ENCODE peak calls at places on chromosomes 3 and 15, in five cellular contexts. C is uterus, M is H9, I is tibial nerve, R is psoas muscle. U is an unnamed sample.

GRCh38 chr3:140748903-140749302 is 71.0 kb downstream of the TRIM42 start:
- DNase-seq in I (no peak), C (peak; percentile 38), R (no peak), M (no peak), U (no peak)

GRCh38 chr15:74832826-74833225 is 6.4 kb downstream of the CPLX3 start:
- DNase-seq in I (no peak), M (no peak), R (no peak), C (no peak), U (no peak)

GRCh38 chr3:166190360-166190759 is 353.1 kb upstream of the BCHE start:
- DNase-seq in M (no peak), C (no peak), R (no peak), I (no peak), U (no peak)

GRCh38 chr3:2661078-2661477 is 449.1 kb downstream of the IL5RA start:
- DNase-seq in C (no peak), M (no peak), I (no peak), R (no peak), U (no peak)

GRCh38 chr3:147153830-147154539 is 252.4 kb downstream of the ZIC4 start:
- DNase-seq in R (no peak), C (no peak), I (no peak), M (no peak), U (no peak)

GRCh38 chr15:48177383-48177874 is 666 bp downstream of the MYEF2 start:
- DNase-seq in C (no peak), I (no peak), R (no peak), M (no peak), U (no peak)

GRCh38 chr3:189937302-189938255 is 183.1 kb downstream of the P3H2 start:
- DNase-seq in I (no peak), M (no peak), C (no peak), R (no peak), U (no peak)

GRCh38 chr3:42159706-42160472 is 68.7 kb downstream of the TRAK1 start:
- DNase-seq in C (no peak), R (peak; percentile 37), I (no peak), M (peak; percentile 97), U (peak; percentile 42)

GRCh38 chr15:60908888-60909287 is 320.2 kb downstream of the RORA start:
- DNase-seq in R (no peak), M (no peak), C (no peak), I (no peak), U (no peak)

GRCh38 chr3:194755689-194756459 is 70.2 kb downstream of the FAM43A start:
- DNase-seq in R (no peak), I (no peak), C (no peak), M (no peak), U (no peak)

GRCh38 chr3:169218314-169218983 is 445.1 kb downstream of the MECOM start:
- DNase-seq in M (peak; percentile 49), I (peak; percentile 16), R (no peak), C (peak; percentile 32), U (peak; percentile 37)

GRCh38 chr3:70716832-70717231 is 404.4 kb upstream of the MDFIC2 start:
- DNase-seq in M (no peak), R (no peak), I (peak; percentile 15), C (peak; percentile 27), U (no peak)

GRCh38 chr3:9420850-9421549 is 23.6 kb downstream of the SETD5 start:
- DNase-seq in M (no peak), I (no peak), C (no peak), R (no peak), U (no peak)

GRCh38 chr3:107271787-107272387 is 105.4 kb upstream of the CCDC54 start:
- DNase-seq in M (no peak), I (no peak), R (no peak), C (no peak), U (no peak)

GRCh38 chr3:49754536-49754935 is 30.8 kb upstream of the GMPPB start:
- DNase-seq in C (no peak), M (no peak), I (no peak), R (no peak), U (no peak)

GRCh38 chr3:72192572-72192971 is 407.6 kb upstream of the PROK2 start:
- DNase-seq in R (no peak), I (no peak), M (no peak), C (no peak), U (no peak)

GRCh38 chr3:63441262-63441661 is 163.2 kb downstream of the SYNPR start:
- DNase-seq in M (no peak), R (no peak), C (no peak), I (no peak), U (no peak)

GRCh38 chr3:12396475-12396874 is 87.8 kb upstream of the TSEN2 start:
- DNase-seq in M (no peak), R (no peak), I (no peak), C (no peak), U (no peak)

GRCh38 chr3:53164911-53165310 is 3.9 kb downstream of the PRKCD start:
- DNase-seq in R (no peak), C (no peak), I (no peak), M (peak; percentile 57), U (no peak)

GRCh38 chr3:126858887-126859286 is 124.0 kb upstream of the PLXNA1 start:
- DNase-seq in R (no peak), I (no peak), C (no peak), M (no peak), U (no peak)

GRCh38 chr3:159604151-159604581 is 384.5 kb upstream of the IL12A start:
- DNase-seq in R (no peak), C (peak; percentile 16), M (no peak), I (no peak), U (no peak)

GRCh38 chr3:49378249-49378899 is 20.2 kb upstream of the GPX1 start:
- DNase-seq in R (peak; percentile 42), M (no peak), C (peak; percentile 29), I (peak; percentile 33), U (peak; percentile 79)

GRCh38 chr15:44971036-44971435 is 14.5 kb downstream of the TERB2 start:
- DNase-seq in M (no peak), I (no peak), R (no peak), C (no peak), U (no peak)

GRCh38 chr3:100158877-100159563 is 44.7 kb upstream of the FILIP1L start:
- DNase-seq in I (no peak), M (no peak), R (no peak), C (no peak), U (no peak)

GRCh38 chr15:72758195-72758594 is 25.4 kb downstream of the ADPGK start:
- DNase-seq in M (no peak), C (no peak), I (no peak), R (no peak), U (no peak)

GRCh38 chr3:11480663-11481298 is 162.9 kb downstream of the VGLL4 start:
- DNase-seq in C (peak; percentile 83), R (no peak), M (peak; percentile 74), I (no peak), U (no peak)

GRCh38 chr15:89812126-89812846 is 2.4 kb downstream of the ANPEP start:
- DNase-seq in C (no peak), I (peak; percentile 64), R (peak; percentile 66), M (no peak), U (peak; percentile 87)

GRCh38 chr3:15628967-15629366 is 27.4 kb downstream of the BTD start:
- DNase-seq in R (no peak), M (no peak), I (no peak), C (no peak), U (no peak)

GRCh38 chr3:38142959-38143358 is 4.5 kb downstream of the MYD88 start:
- DNase-seq in I (no peak), R (no peak), C (no peak), M (no peak), U (no peak)

GRCh38 chr15:90572893-90573292 is 43.2 kb downstream of the CRTC3 start:
- DNase-seq in C (no peak), I (no peak), R (no peak), M (no peak), U (no peak)

GRCh38 chr3:50430950-50431435 is 71.7 kb upstream of the TMEM115 start:
- DNase-seq in I (no peak), R (no peak), M (no peak), C (no peak), U (no peak)

GRCh38 chr15:89578146-89578545 is 2.9 kb downstream of the TICRR start:
- DNase-seq in C (no peak), I (no peak), M (no peak), R (no peak), U (no peak)

DNA sequence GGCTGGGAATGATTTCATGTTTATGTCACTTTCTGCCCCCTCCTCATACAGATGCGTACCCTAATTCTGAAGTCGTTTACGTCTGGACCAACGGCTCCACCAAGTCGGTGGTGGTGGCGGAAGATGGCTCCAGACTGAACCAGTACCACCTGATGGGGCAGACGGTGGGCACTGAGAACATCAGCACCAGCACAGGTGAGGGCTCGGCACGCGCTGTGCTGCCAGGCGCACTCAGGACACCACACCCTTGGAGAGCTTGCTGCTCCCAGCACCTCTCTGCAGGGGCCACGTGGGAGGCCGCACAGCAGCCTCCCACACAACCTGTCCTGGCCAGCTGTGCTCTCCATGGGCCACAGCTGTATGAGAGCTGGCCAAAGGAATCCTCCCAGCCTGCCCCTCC is 33.8 kb upstream of the GABRG3 start:
- DNase-seq in C (no peak), I (no peak), R (no peak), M (no peak), U (no peak)
- H3K9me3 ChIP-seq in C (no peaks in the 10 kb centered on the region), I (no peaks in the 10 kb centered on the region), R (no peaks in the 10 kb centered on the region), M (no peaks in the 10 kb centered on the region), U (no peaks in the 10 kb centered on the region)

DNA sequence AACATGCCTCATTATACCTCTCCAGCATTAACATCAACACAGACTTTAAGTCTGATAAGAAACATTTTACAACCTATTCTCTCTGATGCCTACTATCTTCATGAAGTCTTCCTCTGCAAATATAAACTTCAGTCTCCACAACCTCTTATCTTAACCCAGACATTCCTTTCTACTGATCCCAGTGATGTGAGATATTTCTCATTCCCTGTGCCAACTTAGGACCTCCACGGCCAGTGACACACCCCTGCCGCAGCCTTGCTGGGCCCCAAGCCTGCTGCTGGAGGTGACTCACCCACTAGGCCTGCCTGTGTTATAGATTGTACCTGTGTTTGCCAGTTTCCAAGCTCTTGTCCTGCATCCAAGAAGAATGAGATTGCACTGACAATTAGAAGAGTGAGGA is 734.5 kb upstream of the CADM2 start:
- DNase-seq in C (no peak), R (no peak), M (no peak), I (no peak), U (no peak)
- H3K9me3 ChIP-seq in C (no peaks in the 10 kb centered on the region), R (peaks cover 7% of the 10 kb centered on the region), M (peaks cover 35% of the 10 kb centered on the region), I (no peaks in the 10 kb centered on the region), U (no peaks in the 10 kb centered on the region)

DNA sequence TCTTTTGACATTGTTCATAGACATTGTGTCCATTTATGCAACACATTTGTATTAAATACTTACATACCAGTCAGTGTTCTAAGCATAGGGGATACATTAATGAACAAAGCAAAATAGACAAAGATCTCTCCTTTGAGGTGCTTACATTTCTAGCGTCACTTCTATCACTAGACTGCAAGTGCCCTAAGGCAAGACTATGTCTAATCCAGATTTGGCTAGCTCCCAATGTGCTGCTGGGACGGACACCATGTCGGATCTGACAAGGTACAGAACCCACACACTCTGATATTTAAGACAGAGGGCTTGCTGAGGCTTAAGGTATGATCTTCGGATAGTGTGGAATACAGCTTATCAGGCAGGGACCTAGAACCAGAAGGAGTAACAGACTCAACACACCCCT is 41.4 kb downstream of the MYLK start:
- DNase-seq in R (no peak), C (no peak), M (no peak), I (no peak), U (no peak)
- H3K9me3 ChIP-seq in R (peaks cover 49% of the 10 kb centered on the region), C (peaks cover under 1% of the 10 kb centered on the region), M (no peaks in the 10 kb centered on the region), I (no peaks in the 10 kb centered on the region), U (no peaks in the 10 kb centered on the region)

DNA sequence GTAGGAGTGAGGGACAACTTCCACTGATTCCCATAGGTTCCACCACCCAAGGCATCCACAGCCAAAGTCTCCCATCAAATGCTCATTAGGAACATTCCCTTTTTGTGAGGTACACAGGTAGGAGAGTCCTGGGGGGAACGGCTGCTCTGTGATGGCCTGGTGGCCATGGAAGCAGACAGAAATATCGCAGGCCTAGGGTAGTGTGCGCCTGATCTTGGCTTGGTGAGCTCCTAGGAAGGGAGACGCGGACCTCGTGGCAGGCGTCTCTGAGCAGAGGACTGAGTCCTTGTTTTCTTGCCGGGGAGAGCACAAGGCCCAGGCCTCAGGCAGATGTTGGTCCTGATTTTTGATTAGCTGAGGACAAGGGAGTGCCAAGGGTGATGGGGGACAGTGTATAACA is 99.5 kb downstream of the SNRPN start:
- DNase-seq in I (no peak), C (no peak), M (peak; percentile 14), R (no peak), U (no peak)
- H3K9me3 ChIP-seq in I (peaks cover 59% of the 10 kb centered on the region), C (peaks cover 99% of the 10 kb centered on the region), M (peaks cover 87% of the 10 kb centered on the region), R (peaks cover 89% of the 10 kb centered on the region), U (peaks cover 21% of the 10 kb centered on the region)

U was measured in tibial artery.